ENCODE peak calls at places on chromosomes 5 and 9, in five cellular contexts. One of them, this sample, is unnamed.

GRCh38 chr9:94888775-94889174 is 162.3 kb downstream of the AOPEP start:
- DNase-seq in EL: no peak
- DNase-seq in CD4-positive, alpha-beta T cell: no peak
- DNase-seq in Right ventricle myocardium superior: no peak
- DNase-seq in psoas muscle: no peak
- DNase-seq in this sample: no peak

GRCh38 chr9:129382281-129383004 is 204.4 kb upstream of the IER5L start:
- DNase-seq in EL: no peak
- DNase-seq in CD4-positive, alpha-beta T cell: no peak
- DNase-seq in Right ventricle myocardium superior: no peak
- DNase-seq in psoas muscle: peak
- DNase-seq in this sample: no peak

GRCh38 chr5:115087951-115088350 is 81.8 kb downstream of the TRIM36 start:
- DNase-seq in CD4-positive, alpha-beta T cell: no peak
- DNase-seq in Right ventricle myocardium superior: no peak
- DNase-seq in psoas muscle: no peak
- DNase-seq in EL: no peak
- DNase-seq in this sample: no peak

GRCh38 chr9:34653131-34653530 is 1.1 kb downstream of the IL11RA start:
- DNase-seq in CD4-positive, alpha-beta T cell: no peak
- DNase-seq in EL: no peak
- DNase-seq in Right ventricle myocardium superior: no peak
- DNase-seq in psoas muscle: no peak
- DNase-seq in this sample: no peak

GRCh38 chr5:169801324-169801777 is 164.3 kb downstream of the DOCK2 start:
- DNase-seq in psoas muscle: no peak
- DNase-seq in EL: peak
- DNase-seq in CD4-positive, alpha-beta T cell: no peak
- DNase-seq in Right ventricle myocardium superior: no peak
- DNase-seq in this sample: peak

GRCh38 chr5:32848120-32848519 is 137.0 kb downstream of the NPR3 start:
- DNase-seq in Right ventricle myocardium superior: no peak
- DNase-seq in EL: no peak
- DNase-seq in CD4-positive, alpha-beta T cell: no peak
- DNase-seq in psoas muscle: no peak
- DNase-seq in this sample: no peak

GRCh38 chr5:143882520-143882919 is 70.6 kb downstream of the HMHB1 start:
- DNase-seq in psoas muscle: no peak
- DNase-seq in EL: peak
- DNase-seq in CD4-positive, alpha-beta T cell: no peak
- DNase-seq in Right ventricle myocardium superior: no peak
- DNase-seq in this sample: no peak

GRCh38 chr5:95822038-95822407 is 503 bp downstream of the GLRX start:
- DNase-seq in psoas muscle: peak
- DNase-seq in EL: peak
- DNase-seq in Right ventricle myocardium superior: peak
- DNase-seq in CD4-positive, alpha-beta T cell: no peak
- DNase-seq in this sample: peak

GRCh38 chr9:71937070-71937625 is 25.7 kb downstream of the C9orf85 start:
- DNase-seq in EL: no peak
- DNase-seq in psoas muscle: no peak
- DNase-seq in CD4-positive, alpha-beta T cell: no peak
- DNase-seq in Right ventricle myocardium superior: no peak
- DNase-seq in this sample: no peak

This sample was measured in kidney tubule cell.